ENCODE peak calls at places on chromosomes 5 and 9, in ten cellular contexts. E is GM10248; T is left ventricle myocardium inferior; X is stimulated activated CD8-positive, alpha-beta memory T cell treated with anti-CD3 and anti-CD28 coated beads, Interleukin-7, amount 100 ng/mL, for 4 hours; Y is prostate gland; B is A172; P is pons; Q is stimulated activated CD4-positive, alpha-beta T cell treated with anti-CD3 and anti-CD28 coated beads, Interleukin-2, amount 100 ng/mL, for 48 hours; I is activated T-cell treated with anti-CD3 and anti-CD28 coated beads for 24 hours; A is COLO829. G is an unnamed sample.

GRCh38 chr9:129751841-129752801 is 721 bp downstream of the PTGES start:
- DNase-seq in E (no peak), T (peak; percentile 17), X (no peak), Y (peak; percentile 77), B (no peak), P (no peak), Q (no peak), I (no peak), A (no peak), G (no peak)

GRCh38 chr5:74166064-74166463 is 474.5 kb downstream of the ENC1 start:
- DNase-seq in E (no peak), T (no peak), X (no peak), Y (no peak), B (peak; percentile 24), P (no peak), Q (no peak), I (no peak), A (no peak), G (no peak)

GRCh38 chr5:118794281-118794680 is 194.1 kb downstream of the DTWD2 start:
- DNase-seq in E (no peak), T (no peak), X (no peak), Y (no peak), B (no peak), P (no peak), Q (no peak), I (no peak), A (no peak), G (no peak)

GRCh38 chr9:18979367-18979766 is 53.6 kb downstream of the SAXO1 start:
- DNase-seq in E (no peak), T (no peak), X (no peak), Y (no peak), B (peak; percentile 23), P (no peak), Q (no peak), I (no peak), A (peak; percentile 35), G (peak; percentile 71)

GRCh38 chr9:122133984-122134535 is 25.5 kb downstream of the NDUFA8 start:
- DNase-seq in E (no peak), T (no peak), X (no peak), Y (no peak), B (no peak), P (no peak), Q (no peak), I (no peak), A (no peak), G (no peak)

GRCh38 chr9:106697799-106698591 is 165.0 kb upstream of the ZNF462 start:
- DNase-seq in E (no peak), T (peak; percentile 84), X (no peak), Y (peak; percentile 49), B (peak; percentile 43), P (peak; percentile 47), Q (no peak), I (no peak), A (peak; percentile 39), G (peak; percentile 21)

GRCh38 chr9:137685035-137685885 is 66.5 kb downstream of the EHMT1 start:
- DNase-seq in E (no peak), T (no peak), X (no peak), Y (no peak), B (no peak), P (no peak), Q (no peak), I (no peak), A (no peak), G (no peak)

GRCh38 chr5:133404724-133405123 is 207.6 kb downstream of the FSTL4 start:
- DNase-seq in E (no peak), T (no peak), X (no peak), Y (no peak), B (peak; percentile 36), P (no peak), Q (no peak), I (no peak), A (no peak), G (peak; percentile 9)

GRCh38 chr5:1282139-1282992 is 12.5 kb downstream of the TERT start:
- DNase-seq in E (no peak), T (peak; percentile 17), X (no peak), Y (peak; percentile 83), B (no peak), P (peak; percentile 5), Q (no peak), I (no peak), A (no peak), G (no peak)

G was measured in SK-MEL-5.